ENCODE peak calls at places on chromosomes 1 and 21, in seven cellular contexts. One of them, this sample, is unnamed.

GRCh38 chr21:35048183-35048601 is 910 bp downstream of the RUNX1 start:
- DNase-seq in GM23338: no peak
- DNase-seq in heart left ventricle: peak
- DNase-seq in caudate nucleus: no peak
- DNase-seq in fibroblast of lung: peak
- DNase-seq in A549: no peak
- DNase-seq in RWPE1: no peak
- DNase-seq in this sample: no peak

GRCh38 chr21:31693222-31693621 is 33.7 kb downstream of the SOD1 start:
- DNase-seq in GM23338: no peak
- DNase-seq in heart left ventricle: no peak
- DNase-seq in RWPE1: no peak
- DNase-seq in fibroblast of lung: no peak
- DNase-seq in caudate nucleus: no peak
- DNase-seq in A549: no peak
- DNase-seq in this sample: no peak

GRCh38 chr1:16187748-16188401 is 24.6 kb downstream of the ARHGEF19 start:
- DNase-seq in RWPE1: peak
- DNase-seq in GM23338: peak
- DNase-seq in heart left ventricle: peak
- DNase-seq in caudate nucleus: peak
- DNase-seq in A549: no peak
- DNase-seq in fibroblast of lung: peak
- DNase-seq in this sample: peak

GRCh38 chr21:32426592-32427051 is 14.1 kb downstream of the EVA1C start:
- DNase-seq in RWPE1: peak
- DNase-seq in A549: no peak
- DNase-seq in fibroblast of lung: peak
- DNase-seq in caudate nucleus: peak
- DNase-seq in GM23338: no peak
- DNase-seq in heart left ventricle: no peak
- DNase-seq in this sample: no peak

GRCh38 chr1:176692431-176692830 is 229.5 kb downstream of the PAPPA2 start:
- DNase-seq in RWPE1: no peak
- DNase-seq in A549: no peak
- DNase-seq in heart left ventricle: peak
- DNase-seq in GM23338: no peak
- DNase-seq in caudate nucleus: peak
- DNase-seq in fibroblast of lung: no peak
- DNase-seq in this sample: no peak

GRCh38 chr1:166233750-166234366 is 67.1 kb upstream of the FAM78B start:
- DNase-seq in GM23338: peak
- DNase-seq in fibroblast of lung: no peak
- DNase-seq in RWPE1: no peak
- DNase-seq in A549: no peak
- DNase-seq in caudate nucleus: no peak
- DNase-seq in heart left ventricle: no peak
- DNase-seq in this sample: no peak

GRCh38 chr1:198187973-198188588 is 31.3 kb downstream of the NEK7 start:
- DNase-seq in fibroblast of lung: peak
- DNase-seq in heart left ventricle: no peak
- DNase-seq in A549: no peak
- DNase-seq in GM23338: no peak
- DNase-seq in RWPE1: no peak
- DNase-seq in caudate nucleus: no peak
- DNase-seq in this sample: no peak

GRCh38 chr1:40868051-40868723 is 6.0 kb upstream of the CITED4 start:
- DNase-seq in fibroblast of lung: peak
- DNase-seq in heart left ventricle: no peak
- DNase-seq in RWPE1: peak
- DNase-seq in GM23338: no peak
- DNase-seq in A549: peak
- DNase-seq in caudate nucleus: no peak
- DNase-seq in this sample: peak

GRCh38 chr1:201828451-201828819 is 522 bp upstream of the IPO9 start:
- DNase-seq in RWPE1: no peak
- DNase-seq in fibroblast of lung: peak
- DNase-seq in GM23338: no peak
- DNase-seq in A549: no peak
- DNase-seq in heart left ventricle: no peak
- DNase-seq in caudate nucleus: no peak
- DNase-seq in this sample: no peak

GRCh38 chr1:109240158-109241152 is 8.9 kb upstream of the CELSR2 start:
- DNase-seq in GM23338: peak
- DNase-seq in fibroblast of lung: peak
- DNase-seq in RWPE1: peak
- DNase-seq in A549: no peak
- DNase-seq in heart left ventricle: peak
- DNase-seq in caudate nucleus: peak
- DNase-seq in this sample: peak
- H3K27ac ChIP-seq in GM23338: peak
- H3K27ac ChIP-seq in fibroblast of lung: no peak
- H3K27ac ChIP-seq in RWPE1: peak
- H3K27ac ChIP-seq in A549: no peak
- H3K27ac ChIP-seq in heart left ventricle: no peak
- H3K27ac ChIP-seq in caudate nucleus: peak
- H3K27ac ChIP-seq in this sample: peak

GRCh38 chr21:38823737-38824123 is 18.0 kb downstream of the ETS2 start:
- DNase-seq in A549: no peak
- DNase-seq in fibroblast of lung: no peak
- DNase-seq in RWPE1: no peak
- DNase-seq in caudate nucleus: no peak
- DNase-seq in heart left ventricle: no peak
- DNase-seq in GM23338: no peak
- DNase-seq in this sample: no peak
- H3K27ac ChIP-seq in A549: no peak
- H3K27ac ChIP-seq in fibroblast of lung: peak
- H3K27ac ChIP-seq in RWPE1: no peak
- H3K27ac ChIP-seq in caudate nucleus: peak
- H3K27ac ChIP-seq in heart left ventricle: peak
- H3K27ac ChIP-seq in GM23338: peak
- H3K27ac ChIP-seq in this sample: peak

DNA sequence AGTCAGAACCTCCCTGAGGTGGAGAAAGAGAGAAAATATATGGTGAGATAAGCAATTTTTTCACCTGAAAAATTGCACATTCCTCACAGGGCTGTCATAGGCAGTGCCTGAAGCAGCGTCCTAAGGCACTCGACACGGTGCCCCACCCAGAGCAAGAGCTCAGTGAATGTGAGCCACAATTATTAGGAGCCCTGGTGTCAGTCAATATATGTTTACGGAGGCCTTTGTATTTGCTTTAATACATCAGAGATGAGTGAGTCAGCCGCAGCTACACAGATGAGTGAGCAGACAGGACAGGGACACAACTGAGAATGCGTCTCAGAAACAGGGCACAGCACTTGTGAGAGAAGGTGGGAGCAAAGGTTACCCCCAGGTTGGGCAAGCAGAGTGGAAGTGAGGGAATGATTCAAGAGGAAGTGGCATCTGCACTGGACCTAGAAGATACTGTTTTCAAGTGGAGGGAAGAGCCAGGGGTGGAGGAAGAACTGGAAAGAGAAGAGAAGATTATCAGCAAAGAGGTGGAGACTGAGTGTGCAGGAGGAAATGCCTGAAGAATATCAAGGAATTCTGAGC is 5.2 kb upstream of the PIGC start:
- DNase-seq in GM23338: no peak
- DNase-seq in heart left ventricle: no peak
- DNase-seq in A549: peak
- DNase-seq in caudate nucleus: no peak
- DNase-seq in RWPE1: no peak
- DNase-seq in fibroblast of lung: peak
- DNase-seq in this sample: no peak
- H3K27ac ChIP-seq in GM23338: no peak
- H3K27ac ChIP-seq in heart left ventricle: no peak
- H3K27ac ChIP-seq in A549: peak
- H3K27ac ChIP-seq in caudate nucleus: no peak
- H3K27ac ChIP-seq in RWPE1: no peak
- H3K27ac ChIP-seq in fibroblast of lung: no peak
- H3K27ac ChIP-seq in this sample: peak

GRCh38 chr1:234675006-234675405 is 65.0 kb upstream of the IRF2BP2 start:
- DNase-seq in heart left ventricle: no peak
- DNase-seq in caudate nucleus: no peak
- DNase-seq in fibroblast of lung: no peak
- DNase-seq in GM23338: no peak
- DNase-seq in RWPE1: no peak
- DNase-seq in A549: no peak
- DNase-seq in this sample: no peak

GRCh38 chr1:234674218-234674815 is 64.3 kb upstream of the IRF2BP2 start:
- DNase-seq in A549: no peak
- DNase-seq in fibroblast of lung: no peak
- DNase-seq in RWPE1: no peak
- DNase-seq in caudate nucleus: no peak
- DNase-seq in GM23338: no peak
- DNase-seq in heart left ventricle: no peak
- DNase-seq in this sample: no peak

GRCh38 chr1:234672349-234673135 is 62.6 kb upstream of the IRF2BP2 start:
- DNase-seq in RWPE1: no peak
- DNase-seq in fibroblast of lung: no peak
- DNase-seq in A549: no peak
- DNase-seq in GM23338: no peak
- DNase-seq in heart left ventricle: no peak
- DNase-seq in caudate nucleus: no peak
- DNase-seq in this sample: no peak

GRCh38 chr1:234675561-234675960 is 65.6 kb upstream of the IRF2BP2 start:
- DNase-seq in heart left ventricle: no peak
- DNase-seq in caudate nucleus: no peak
- DNase-seq in RWPE1: no peak
- DNase-seq in fibroblast of lung: no peak
- DNase-seq in A549: no peak
- DNase-seq in GM23338: no peak
- DNase-seq in this sample: no peak

GRCh38 chr1:234676103-234676594 is 66.2 kb upstream of the IRF2BP2 start:
- DNase-seq in A549: peak
- DNase-seq in fibroblast of lung: peak
- DNase-seq in caudate nucleus: peak
- DNase-seq in heart left ventricle: peak
- DNase-seq in GM23338: peak
- DNase-seq in RWPE1: peak
- DNase-seq in this sample: no peak
- H3K27ac ChIP-seq in A549: peak
- H3K27ac ChIP-seq in fibroblast of lung: no peak
- H3K27ac ChIP-seq in caudate nucleus: peak
- H3K27ac ChIP-seq in heart left ventricle: peak
- H3K27ac ChIP-seq in GM23338: no peak
- H3K27ac ChIP-seq in RWPE1: no peak
- H3K27ac ChIP-seq in this sample: no peak

This sample was measured in epithelial cell of prostate.